ENCODE peak calls at places on chromosomes 11 and 22, in six cellular contexts. S, O, Z, B, J and K are unnamed samples.
A peak's percentile ranks its signal among the peaks of the same experiment; 100 is the strongest.

GRCh38 chr11:288328-289144 is at the start of gene PGGHG:
- DNase-seq in S (peak; percentile 55), O (peak; percentile 85), Z (peak; percentile 49), B (no peak), J (peak; percentile 49), K (no peak)

GRCh38 chr11:71450507-71450906 is 2.3 kb upstream of the DHCR7 start:
- DNase-seq in S (no peak), O (no peak), Z (no peak), B (no peak), J (no peak), K (no peak)

GRCh38 chr11:20156876-20157613 is 3.2 kb downstream of the DBX1 start:
- DNase-seq in S (no peak), O (no peak), Z (peak; percentile 31), B (no peak), J (peak; percentile 28), K (no peak)

GRCh38 chr11:22115470-22116037 is 77.3 kb upstream of the ANO5 start:
- DNase-seq in S (no peak), O (no peak), Z (no peak), B (no peak), J (no peak), K (no peak)

GRCh38 chr11:44702897-44703296 is 23.9 kb upstream of the TSPAN18 start:
- DNase-seq in S (no peak), O (no peak), Z (no peak), B (no peak), J (no peak), K (no peak)

GRCh38 chr11:6627762-6628241 is 8.6 kb upstream of the TPP1 start:
- DNase-seq in S (no peak), O (no peak), Z (no peak), B (no peak), J (no peak), K (no peak)

GRCh38 chr22:42646569-42647525 is 2.3 kb downstream of the CYB5R3 start:
- DNase-seq in S (no peak), O (no peak), Z (no peak), B (no peak), J (no peak), K (no peak)

GRCh38 chr22:46703166-46703995 is 34.7 kb downstream of the CERK start:
- DNase-seq in S (no peak), O (no peak), Z (no peak), B (no peak), J (no peak), K (no peak)

GRCh38 chr11:79438631-79439429 is 2.0 kb downstream of the TENM4 start:
- DNase-seq in S (no peak), O (peak; percentile 57), Z (no peak), B (peak; percentile 5), J (no peak), K (peak; percentile 49)

GRCh38 chr11:105211806-105212531 is 72.4 kb upstream of the CARD18 start:
- DNase-seq in S (no peak), O (no peak), Z (no peak), B (no peak), J (no peak), K (no peak)

GRCh38 chr11:134157451-134157850 is 66.3 kb downstream of the NCAPD3 start:
- DNase-seq in S (no peak), O (no peak), Z (no peak), B (no peak), J (no peak), K (no peak)

GRCh38 chr22:25564320-25564978 is at the start of gene GRK3:
- DNase-seq in S (peak; percentile 51), O (peak; percentile 85), Z (peak; percentile 24), B (peak; percentile 16), J (peak; percentile 5), K (peak; percentile 73)

GRCh38 chr11:65422104-65422632 is 430 bp upstream of the NEAT1 start:
- DNase-seq in S (peak; percentile 94), O (peak; percentile 100), Z (peak; percentile 82), B (peak; percentile 88), J (peak; percentile 89), K (peak; percentile 98)

GRCh38 chr11:118610773-118611432 is 3.5 kb downstream of the PHLDB1 start:
- DNase-seq in S (no peak), O (peak; percentile 92), Z (peak; percentile 78), B (peak; percentile 62), J (peak; percentile 74), K (no peak)

GRCh38 chr11:118290923-118291322 is 13.6 kb upstream of the CD3E start:
- DNase-seq in S (peak; percentile 11), O (no peak), Z (no peak), B (no peak), J (peak; percentile 16), K (no peak)

GRCh38 chr11:9461760-9462134 is 935 bp downstream of the ZNF143 start:
- DNase-seq in S (no peak), O (no peak), Z (no peak), B (no peak), J (no peak), K (no peak)

GRCh38 chr11:69467196-69467595 is 14.3 kb upstream of the LINC01488 start:
- DNase-seq in S (no peak), O (no peak), Z (no peak), B (no peak), J (no peak), K (no peak)

GRCh38 chr22:45225732-45226560 is 14.7 kb downstream of the KIAA0930 start:
- DNase-seq in S (no peak), O (peak; percentile 65), Z (no peak), B (no peak), J (no peak), K (no peak)

GRCh38 chr11:77147668-77148321 is 19.7 kb downstream of the MYO7A start:
- DNase-seq in S (no peak), O (no peak), Z (peak; percentile 19), B (peak; percentile 10), J (no peak), K (peak; percentile 71)

GRCh38 chr11:665707-666281 is 28.7 kb downstream of the DRD4 start:
- DNase-seq in S (no peak), O (no peak), Z (no peak), B (no peak), J (no peak), K (no peak)

GRCh38 chr11:95341246-95341645 is 110.2 kb upstream of the SESN3 start:
- DNase-seq in S (no peak), O (no peak), Z (no peak), B (no peak), J (no peak), K (peak; percentile 64)

GRCh38 chr11:3123761-3124733 is 41.1 kb downstream of the OSBPL5 start:
- DNase-seq in S (no peak), O (peak; percentile 87), Z (peak; percentile 1), B (no peak), J (no peak), K (no peak)